ENCODE peak calls at places on chromosomes 7 and 10, in seven cellular contexts. D, K, U, M, P, A and Q are unnamed samples. For H3K4me1 and H3K9me3, the result is how much of the 10 kb centered on the place peaks cover.

GRCh38 chr10:128456271-128456670 is 330.0 kb upstream of the MKI67 start:
- DNase-seq in D (no peak), K (no peak), U (no peak), M (no peak), P (no peak), A (no peak), Q (no peak)

GRCh38 chr7:148142660-148143248 is 447.8 kb upstream of the C7orf33 start:
- DNase-seq in D (peak), K (no peak), U (no peak), M (no peak), P (peak), A (no peak), Q (peak)

GRCh38 chr7:128010392-128011078 is 20.7 kb downstream of the LRRC4 start:
- DNase-seq in D (peak), K (no peak), U (no peak), M (no peak), P (no peak), A (no peak), Q (no peak)

GRCh38 chr10:80468806-80469421 is 14.8 kb downstream of the TSPAN14 start:
- DNase-seq in D (no peak), K (no peak), U (no peak), M (no peak), P (no peak), A (no peak), Q (no peak)

GRCh38 chr7:47347986-47348385 is 233.9 kb downstream of the TNS3 start:
- DNase-seq in D (no peak), K (no peak), U (no peak), M (no peak), P (no peak), A (no peak), Q (no peak)

GRCh38 chr10:119281581-119282071 is 74.3 kb downstream of the GRK5 start:
- DNase-seq in D (no peak), K (no peak), U (no peak), M (no peak), P (peak), A (no peak), Q (peak)

GRCh38 chr10:103232772-103233488 is 12.8 kb upstream of the RPEL1 start:
- DNase-seq in D (peak), K (no peak), U (no peak), M (no peak), P (no peak), A (no peak), Q (no peak)

GRCh38 chr7:130595986-130596385 is 72.6 kb downstream of the COPG2 start:
- DNase-seq in D (no peak), K (no peak), U (no peak), M (no peak), P (no peak), A (no peak), Q (peak)

GRCh38 chr7:44261239-44261638 is 60.5 kb downstream of the YKT6 start:
- DNase-seq in D (peak), K (no peak), U (no peak), M (no peak), P (no peak), A (no peak), Q (no peak)
- H3K4me1 ChIP-seq in D (under half), K (under half), U (under half), M (half or more), P (under half), A (under half), Q (under half)

GRCh38 chr10:59072038-59072437 is 104.4 kb upstream of the PHYHIPL start:
- DNase-seq in D (no peak), K (no peak), U (no peak), M (no peak), P (no peak), A (no peak), Q (no peak)
- H3K9me3 ChIP-seq in D (under half), K (under half), U (under half), M (under half), P (under half), A (under half), Q (under half)

DNA sequence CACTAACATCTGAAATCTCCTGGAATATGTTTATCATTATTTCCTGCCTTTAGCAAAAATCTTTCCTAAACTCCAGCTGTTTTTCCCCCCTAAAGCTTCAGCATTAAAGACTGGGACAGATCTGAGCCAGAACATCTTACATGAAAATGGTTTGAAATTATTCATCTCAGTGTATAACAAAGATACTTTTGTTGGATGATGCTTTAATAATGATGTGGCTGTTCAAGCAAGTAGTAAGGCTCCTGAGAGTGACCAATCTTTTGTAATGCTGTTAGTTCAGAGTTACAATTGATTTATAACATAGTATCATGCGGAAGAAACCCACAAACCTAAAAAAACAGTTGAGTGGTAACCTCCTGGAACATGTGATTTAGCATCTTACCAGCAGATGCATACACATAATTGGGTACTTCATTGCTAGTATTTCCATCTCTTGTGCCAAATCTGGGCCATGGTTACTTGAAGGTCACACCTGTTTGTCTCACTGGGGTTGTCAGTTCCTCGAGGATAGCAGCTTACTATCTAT is 1.5 kb downstream of the BZW2 start:
- DNase-seq in D (peak), K (no peak), U (no peak), M (no peak), P (no peak), A (no peak), Q (no peak)
- H3K4me1 ChIP-seq in D (under half), K (half or more), U (half or more), M (under half), P (half or more), A (half or more), Q (under half)

GRCh38 chr7:158237672-158238335 is 349.8 kb downstream of the PTPRN2 start:
- DNase-seq in D (no peak), K (no peak), U (no peak), M (no peak), P (no peak), A (no peak), Q (peak)

GRCh38 chr7:158240801-158241200 is 346.8 kb downstream of the PTPRN2 start:
- DNase-seq in D (no peak), K (no peak), U (no peak), M (no peak), P (no peak), A (no peak), Q (no peak)

GRCh38 chr7:158238616-158239289 is 348.9 kb downstream of the PTPRN2 start:
- DNase-seq in D (no peak), K (no peak), U (no peak), M (no peak), P (no peak), A (no peak), Q (no peak)

GRCh38 chr7:158241919-158242318 is 345.7 kb downstream of the PTPRN2 start:
- DNase-seq in D (no peak), K (no peak), U (no peak), M (no peak), P (no peak), A (no peak), Q (no peak)

DNA sequence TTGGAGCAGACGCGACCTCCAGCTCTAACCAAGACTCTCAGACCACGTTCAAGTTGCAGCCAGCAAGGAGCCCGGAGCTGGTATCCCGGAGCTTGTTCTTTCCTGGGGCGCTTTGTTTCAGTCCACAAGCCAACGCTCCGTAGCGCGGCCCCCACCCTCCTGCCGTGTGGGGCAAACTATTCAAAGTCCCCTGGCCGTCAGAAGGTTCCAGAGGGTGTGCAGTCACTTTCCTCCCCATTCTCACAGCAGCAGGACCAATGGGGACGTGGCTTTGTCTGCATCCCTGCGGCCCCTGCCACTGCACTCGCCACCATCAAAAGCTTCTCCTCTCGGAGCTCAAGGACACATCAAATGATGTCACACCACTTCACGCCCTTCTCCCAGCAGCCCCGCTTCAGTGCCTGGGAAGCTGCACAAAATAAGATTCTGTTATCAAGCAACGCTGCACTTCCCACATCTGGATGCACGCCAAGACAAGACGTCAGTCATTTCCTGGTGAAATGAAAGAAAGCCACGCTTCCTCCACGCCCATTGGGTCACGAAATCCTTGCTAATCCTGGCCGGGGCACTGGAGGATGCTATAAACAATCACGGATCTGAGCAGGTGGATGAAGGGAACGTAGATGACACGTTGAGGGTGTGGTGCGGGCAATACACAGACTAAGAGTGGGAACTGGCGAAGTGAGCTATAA is 348.2 kb downstream of the PTPRN2 start:
- DNase-seq in D (no peak), K (no peak), U (no peak), M (no peak), P (no peak), A (no peak), Q (peak)
- H3K9me3 ChIP-seq in D (under half), K (under half), U (under half), M (under half), P (under half), A (under half), Q (under half)

GRCh38 chr10:106913294-106913693 is 251.2 kb downstream of the SORCS1 start:
- DNase-seq in D (no peak), K (no peak), U (no peak), M (no peak), P (peak), A (no peak), Q (no peak)

GRCh38 chr10:106910666-106911065 is 253.8 kb downstream of the SORCS1 start:
- DNase-seq in D (no peak), K (no peak), U (no peak), M (no peak), P (no peak), A (no peak), Q (no peak)

GRCh38 chr10:106904209-106904608 is 260.3 kb downstream of the SORCS1 start:
- DNase-seq in D (no peak), K (no peak), U (no peak), M (no peak), P (no peak), A (no peak), Q (no peak)

GRCh38 chr10:106908225-106908624 is 256.3 kb downstream of the SORCS1 start:
- DNase-seq in D (no peak), K (no peak), U (no peak), M (no peak), P (no peak), A (no peak), Q (no peak)
- H3K4me1 ChIP-seq in D (under half), K (under half), U (under half), M (under half), P (under half), A (under half), Q (under half)

GRCh38 chr7:64997164-64997908 is 6.5 kb upstream of the ZNF117 start:
- DNase-seq in D (no peak), K (no peak), U (no peak), M (no peak), P (no peak), A (no peak), Q (no peak)

GRCh38 chr7:64997927-64998391 is 7.1 kb upstream of the ZNF117 start:
- DNase-seq in D (no peak), K (no peak), U (no peak), M (no peak), P (no peak), A (no peak), Q (no peak)

GRCh38 chr7:64996305-64996704 is 5.5 kb upstream of the ZNF117 start:
- DNase-seq in D (no peak), K (no peak), U (no peak), M (no peak), P (no peak), A (no peak), Q (no peak)

GRCh38 chr7:64999165-65000004 is 7.1 kb downstream of the ERV3-1 start:
- DNase-seq in D (peak), K (no peak), U (no peak), M (no peak), P (peak), A (no peak), Q (no peak)

GRCh38 chr7:64998865-64999164 is 7.7 kb downstream of the ERV3-1 start:
- DNase-seq in D (no peak), K (no peak), U (no peak), M (no peak), P (no peak), A (no peak), Q (no peak)
- H3K9me3 ChIP-seq in D (under half), K (under half), U (half or more), M (half or more), P (under half), A (under half), Q (under half)

GRCh38 chr7:76292206-76292573 is 10.3 kb upstream of the HSPB1 start:
- DNase-seq in D (no peak), K (no peak), U (no peak), M (no peak), P (no peak), A (no peak), Q (no peak)

GRCh38 chr7:76296743-76297740 is 5.4 kb upstream of the HSPB1 start:
- DNase-seq in D (no peak), K (no peak), U (no peak), M (peak), P (no peak), A (no peak), Q (no peak)

GRCh38 chr7:76291346-76292205 is 10.9 kb upstream of the HSPB1 start:
- DNase-seq in D (peak), K (peak), U (peak), M (peak), P (peak), A (peak), Q (peak)

GRCh38 chr7:76294344-76295024 is 8.0 kb upstream of the HSPB1 start:
- DNase-seq in D (peak), K (no peak), U (peak), M (peak), P (peak), A (no peak), Q (peak)

GRCh38 chr7:76293407-76293901 is 9.0 kb upstream of the HSPB1 start:
- DNase-seq in D (no peak), K (no peak), U (no peak), M (no peak), P (no peak), A (no peak), Q (no peak)
- H3K4me1 ChIP-seq in D (under half), K (under half), U (half or more), M (half or more), P (under half), A (under half), Q (under half)

GRCh38 chr7:90387470-90388240 is 15.6 kb upstream of the CLDN12 start:
- DNase-seq in D (no peak), K (no peak), U (no peak), M (no peak), P (no peak), A (no peak), Q (peak)

GRCh38 chr7:90396420-90396819 is 6.8 kb upstream of the CLDN12 start:
- DNase-seq in D (no peak), K (no peak), U (no peak), M (no peak), P (no peak), A (no peak), Q (no peak)

GRCh38 chr7:90390926-90391325 is 12.3 kb upstream of the CLDN12 start:
- DNase-seq in D (no peak), K (no peak), U (no peak), M (no peak), P (no peak), A (no peak), Q (no peak)

GRCh38 chr7:90391488-90391887 is 11.8 kb upstream of the CLDN12 start:
- DNase-seq in D (no peak), K (no peak), U (no peak), M (no peak), P (no peak), A (no peak), Q (no peak)
- H3K9me3 ChIP-seq in D (under half), K (under half), U (under half), M (under half), P (under half), A (under half), Q (under half)